ENCODE peak calls at places on chromosomes 11 and 22, in eight cellular contexts. One of them, this sample, is unnamed.

GRCh38 chr11:84719935-84720577 is 907.1 kb downstream of the DLG2 start:
- DNase-seq in heart right ventricle: peak; percentile 11
- DNase-seq in astrocyte of the cerebellum: no peak
- DNase-seq in progenitor cell of endocrine pancreas: no peak
- DNase-seq in GM13976: no peak
- DNase-seq in psoas muscle: no peak
- DNase-seq in DND-41: no peak
- DNase-seq in thyroid gland: peak; percentile 21
- DNase-seq in this sample: no peak

GRCh38 chr22:31626427-31627150 is 35.4 kb downstream of the PISD start:
- DNase-seq in heart right ventricle: no peak
- DNase-seq in astrocyte of the cerebellum: no peak
- DNase-seq in progenitor cell of endocrine pancreas: no peak
- DNase-seq in GM13976: no peak
- DNase-seq in psoas muscle: no peak
- DNase-seq in DND-41: no peak
- DNase-seq in thyroid gland: peak; percentile 64
- DNase-seq in this sample: no peak

GRCh38 chr11:72124046-72124445 is 11.5 kb upstream of the FOLR3 start:
- DNase-seq in heart right ventricle: no peak
- DNase-seq in astrocyte of the cerebellum: no peak
- DNase-seq in progenitor cell of endocrine pancreas: no peak
- DNase-seq in GM13976: no peak
- DNase-seq in psoas muscle: no peak
- DNase-seq in DND-41: no peak
- DNase-seq in thyroid gland: peak; percentile 97
- DNase-seq in this sample: no peak

GRCh38 chr11:105151936-105152554 is 12.5 kb upstream of the CARD18 start:
- DNase-seq in heart right ventricle: no peak
- DNase-seq in astrocyte of the cerebellum: no peak
- DNase-seq in progenitor cell of endocrine pancreas: no peak
- DNase-seq in GM13976: no peak
- DNase-seq in psoas muscle: no peak
- DNase-seq in DND-41: no peak
- DNase-seq in thyroid gland: no peak
- DNase-seq in this sample: no peak

GRCh38 chr11:10455637-10456487 is 798 bp downstream of the AMPD3 start:
- DNase-seq in heart right ventricle: peak; percentile 25
- DNase-seq in astrocyte of the cerebellum: no peak
- DNase-seq in progenitor cell of endocrine pancreas: no peak
- DNase-seq in GM13976: peak; percentile 85
- DNase-seq in psoas muscle: peak; percentile 53
- DNase-seq in DND-41: peak; percentile 90
- DNase-seq in thyroid gland: peak; percentile 25
- DNase-seq in this sample: no peak

GRCh38 chr11:104051806-104052205 is 15.4 kb downstream of the DDI1 start:
- DNase-seq in heart right ventricle: no peak
- DNase-seq in astrocyte of the cerebellum: no peak
- DNase-seq in progenitor cell of endocrine pancreas: no peak
- DNase-seq in GM13976: no peak
- DNase-seq in psoas muscle: no peak
- DNase-seq in DND-41: no peak
- DNase-seq in thyroid gland: no peak
- DNase-seq in this sample: no peak

GRCh38 chr11:95338430-95338991 is 107.5 kb upstream of the SESN3 start:
- DNase-seq in heart right ventricle: peak; percentile 55
- DNase-seq in astrocyte of the cerebellum: peak; percentile 87
- DNase-seq in progenitor cell of endocrine pancreas: no peak
- DNase-seq in GM13976: no peak
- DNase-seq in psoas muscle: peak; percentile 54
- DNase-seq in DND-41: no peak
- DNase-seq in thyroid gland: peak; percentile 87
- DNase-seq in this sample: no peak

GRCh38 chr22:21652547-21653545 is 10.7 kb downstream of the SDF2L1 start:
- DNase-seq in heart right ventricle: no peak
- DNase-seq in astrocyte of the cerebellum: no peak
- DNase-seq in progenitor cell of endocrine pancreas: no peak
- DNase-seq in GM13976: no peak
- DNase-seq in psoas muscle: no peak
- DNase-seq in DND-41: peak; percentile 42
- DNase-seq in thyroid gland: no peak
- DNase-seq in this sample: no peak

GRCh38 chr11:118343248-118343647 is 743 bp upstream of the CD3D start:
- DNase-seq in heart right ventricle: no peak
- DNase-seq in astrocyte of the cerebellum: no peak
- DNase-seq in progenitor cell of endocrine pancreas: no peak
- DNase-seq in GM13976: no peak
- DNase-seq in psoas muscle: no peak
- DNase-seq in DND-41: peak; percentile 48
- DNase-seq in thyroid gland: no peak
- DNase-seq in this sample: no peak

GRCh38 chr11:48047616-48048015 is 67.3 kb downstream of the PTPRJ start:
- DNase-seq in heart right ventricle: no peak
- DNase-seq in astrocyte of the cerebellum: no peak
- DNase-seq in progenitor cell of endocrine pancreas: no peak
- DNase-seq in GM13976: no peak
- DNase-seq in psoas muscle: no peak
- DNase-seq in DND-41: no peak
- DNase-seq in thyroid gland: no peak
- DNase-seq in this sample: no peak

DNA sequence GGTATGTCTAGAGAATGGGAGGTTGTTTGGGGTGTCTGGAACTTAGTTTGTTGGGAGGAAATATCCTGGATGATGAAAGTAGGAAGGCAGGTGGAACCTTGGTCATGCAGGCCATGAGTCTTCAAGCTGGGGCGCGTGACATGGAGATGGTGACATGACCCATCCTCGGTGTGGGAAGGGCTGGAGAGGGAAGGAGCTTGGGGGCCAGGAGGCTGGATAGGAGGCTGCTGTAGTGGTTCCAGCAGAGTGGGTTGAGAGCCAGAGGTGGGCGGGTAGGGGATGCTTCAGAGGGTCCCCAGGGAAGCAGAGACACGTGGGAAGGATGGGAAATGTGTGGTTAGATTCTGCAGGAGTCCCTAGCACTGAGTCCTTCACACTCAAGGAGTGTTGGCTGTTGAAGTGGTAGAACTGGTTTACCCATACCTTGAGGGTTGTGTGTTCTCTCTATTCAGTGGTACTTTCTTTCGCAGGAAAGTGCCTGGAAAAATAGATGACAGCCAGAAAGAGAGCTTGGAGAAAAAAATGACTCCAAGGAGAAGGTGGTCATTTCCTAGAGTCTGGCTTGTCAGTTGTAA is 56.8 kb downstream of the LDLRAD3 start:
- DNase-seq in heart right ventricle: no peak
- DNase-seq in astrocyte of the cerebellum: no peak
- DNase-seq in progenitor cell of endocrine pancreas: no peak
- DNase-seq in GM13976: no peak
- DNase-seq in psoas muscle: no peak
- DNase-seq in DND-41: no peak
- DNase-seq in thyroid gland: peak; percentile 66
- DNase-seq in this sample: no peak
- TF ChIP-seq CTCF in heart right ventricle: no peak
- TF ChIP-seq CTCF in astrocyte of the cerebellum: no peak
- TF ChIP-seq CTCF in progenitor cell of endocrine pancreas: no peak
- TF ChIP-seq CTCF in GM13976: no peak
- TF ChIP-seq CTCF in psoas muscle: no peak
- TF ChIP-seq CTCF in DND-41: no peak
- TF ChIP-seq CTCF in thyroid gland: no peak
- TF ChIP-seq CTCF in this sample: no peak

DNA sequence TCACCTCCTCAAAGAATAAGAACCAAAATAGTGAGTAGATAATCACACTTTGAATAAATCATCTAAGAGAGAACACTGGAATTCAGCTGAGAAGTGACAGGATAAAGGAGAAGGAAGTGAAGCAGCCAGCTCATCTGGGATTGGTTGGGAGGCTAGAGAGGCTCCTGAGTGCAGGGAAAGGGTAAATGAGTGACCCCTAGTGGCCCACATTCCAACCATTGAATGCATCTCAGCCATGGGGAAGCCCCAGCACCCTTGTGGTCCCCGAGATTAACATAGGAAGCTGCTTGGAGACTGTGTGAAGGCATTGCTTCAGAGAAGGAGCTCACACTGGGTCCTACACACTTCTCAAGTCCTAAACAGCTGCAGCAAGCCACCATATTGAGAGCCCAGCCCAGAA is 82.3 kb downstream of the JRKL start:
- DNase-seq in heart right ventricle: no peak
- DNase-seq in astrocyte of the cerebellum: no peak
- DNase-seq in progenitor cell of endocrine pancreas: no peak
- DNase-seq in GM13976: peak; percentile 16
- DNase-seq in psoas muscle: no peak
- DNase-seq in DND-41: no peak
- DNase-seq in thyroid gland: no peak
- DNase-seq in this sample: no peak
- TF ChIP-seq CTCF in heart right ventricle: no peak
- TF ChIP-seq CTCF in astrocyte of the cerebellum: no peak
- TF ChIP-seq CTCF in progenitor cell of endocrine pancreas: no peak
- TF ChIP-seq CTCF in GM13976: no peak
- TF ChIP-seq CTCF in psoas muscle: no peak
- TF ChIP-seq CTCF in DND-41: peak; percentile 24
- TF ChIP-seq CTCF in thyroid gland: no peak
- TF ChIP-seq CTCF in this sample: no peak

DNA sequence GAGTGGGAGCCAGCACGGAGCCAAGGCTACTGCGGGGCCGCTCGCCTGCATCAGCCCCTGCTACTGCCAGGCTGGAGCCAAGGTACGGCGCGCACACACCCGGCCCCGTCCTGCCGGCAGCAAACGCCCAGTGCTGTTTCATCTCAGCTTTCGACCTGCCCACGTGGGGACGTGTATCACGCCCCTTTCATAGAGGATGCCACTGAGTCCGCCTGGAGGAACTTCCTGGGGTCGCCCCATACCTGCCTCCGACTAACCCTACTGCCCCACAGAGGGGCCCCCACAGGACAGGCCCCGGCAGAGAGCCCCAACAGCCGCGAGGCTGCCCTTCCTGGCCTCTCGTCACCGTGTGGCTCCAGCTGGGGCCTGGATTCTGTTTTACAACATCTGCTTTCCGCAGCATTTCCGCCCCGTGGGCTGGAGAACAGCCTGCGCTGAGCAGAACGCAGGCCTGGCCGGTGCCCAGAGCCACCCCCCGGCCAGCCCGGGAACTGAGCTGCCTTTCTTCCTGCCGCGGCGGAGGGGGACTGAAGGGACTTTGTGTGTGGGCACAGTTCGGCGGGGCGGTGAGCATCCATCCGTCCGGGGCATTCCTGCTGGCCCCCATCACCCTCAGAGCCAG is 22.9 kb upstream of the ARHGAP8 start:
- DNase-seq in heart right ventricle: peak; percentile 61
- DNase-seq in astrocyte of the cerebellum: peak; percentile 23
- DNase-seq in progenitor cell of endocrine pancreas: no peak
- DNase-seq in GM13976: no peak
- DNase-seq in psoas muscle: peak; percentile 60
- DNase-seq in DND-41: no peak
- DNase-seq in thyroid gland: peak; percentile 36
- DNase-seq in this sample: peak; percentile 69
- TF ChIP-seq CTCF in heart right ventricle: peak; percentile 27
- TF ChIP-seq CTCF in astrocyte of the cerebellum: peak; percentile 43
- TF ChIP-seq CTCF in progenitor cell of endocrine pancreas: no peak
- TF ChIP-seq CTCF in GM13976: no peak
- TF ChIP-seq CTCF in psoas muscle: peak; percentile 12
- TF ChIP-seq CTCF in DND-41: no peak
- TF ChIP-seq CTCF in thyroid gland: no peak
- TF ChIP-seq CTCF in this sample: peak; percentile 56

DNA sequence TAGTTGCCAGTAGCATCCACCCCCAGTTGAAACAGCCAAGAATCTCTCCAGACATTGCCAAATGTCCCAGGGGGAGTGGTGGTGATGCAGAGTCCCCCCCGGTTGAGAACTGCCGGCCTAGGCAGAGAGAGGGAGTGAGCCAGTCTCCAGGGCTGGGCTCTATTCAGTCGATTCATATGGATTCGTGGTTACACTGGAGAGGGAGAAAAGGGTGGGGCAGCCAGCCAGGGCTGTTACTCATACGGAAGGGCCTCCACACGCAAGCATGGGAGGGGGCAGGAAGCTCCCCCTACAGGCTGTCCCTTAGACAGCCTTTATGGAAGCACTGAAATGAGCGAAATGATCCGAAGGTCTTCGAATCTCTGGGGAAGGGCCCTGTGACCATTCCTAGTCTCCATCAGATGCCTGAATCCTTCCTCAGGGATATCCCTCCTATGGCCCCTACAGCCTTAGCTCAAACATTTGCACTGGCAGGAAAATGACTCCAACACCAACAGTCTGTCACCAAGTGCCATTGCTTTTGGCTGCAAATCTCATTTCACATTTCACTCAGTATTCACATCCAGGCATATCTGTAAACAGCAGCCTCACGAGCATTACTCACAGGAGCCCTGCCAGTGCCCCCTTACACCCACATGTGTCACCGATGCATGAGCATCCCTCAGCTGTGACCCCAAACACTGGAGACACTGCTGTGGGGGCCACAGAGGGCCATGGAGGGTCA is 18.4 kb upstream of the TLCD5 start:
- DNase-seq in heart right ventricle: peak; percentile 28
- DNase-seq in astrocyte of the cerebellum: peak; percentile 59
- DNase-seq in progenitor cell of endocrine pancreas: no peak
- DNase-seq in GM13976: no peak
- DNase-seq in psoas muscle: no peak
- DNase-seq in DND-41: no peak
- DNase-seq in thyroid gland: no peak
- DNase-seq in this sample: no peak
- TF ChIP-seq CTCF in heart right ventricle: no peak
- TF ChIP-seq CTCF in astrocyte of the cerebellum: peak; percentile 71
- TF ChIP-seq CTCF in progenitor cell of endocrine pancreas: peak; percentile 40
- TF ChIP-seq CTCF in GM13976: no peak
- TF ChIP-seq CTCF in psoas muscle: peak; percentile 7
- TF ChIP-seq CTCF in DND-41: no peak
- TF ChIP-seq CTCF in thyroid gland: no peak
- TF ChIP-seq CTCF in this sample: peak; percentile 51

DNA sequence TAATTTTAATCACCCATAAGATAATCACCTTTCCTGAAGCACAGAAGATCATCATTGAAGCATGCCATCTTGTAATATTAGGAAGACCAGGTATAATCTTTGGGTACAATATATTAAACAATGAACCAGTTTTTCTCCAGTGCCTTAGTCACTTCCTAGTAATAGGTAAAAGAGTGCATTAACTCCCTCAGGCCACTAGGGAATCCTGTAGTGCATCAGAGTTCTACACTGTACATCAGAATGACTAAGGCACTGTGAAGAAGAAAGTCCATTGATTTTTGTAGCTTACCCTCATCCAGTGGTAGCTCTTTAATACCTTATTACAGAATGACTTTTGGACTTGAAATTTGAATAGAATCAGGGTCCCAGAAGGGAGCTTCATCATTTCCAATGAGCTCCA is 4.5 kb downstream of the C11orf87 start:
- DNase-seq in heart right ventricle: no peak
- DNase-seq in astrocyte of the cerebellum: no peak
- DNase-seq in progenitor cell of endocrine pancreas: no peak
- DNase-seq in GM13976: no peak
- DNase-seq in psoas muscle: no peak
- DNase-seq in DND-41: no peak
- DNase-seq in thyroid gland: no peak
- DNase-seq in this sample: no peak
- TF ChIP-seq CTCF in heart right ventricle: no peak
- TF ChIP-seq CTCF in astrocyte of the cerebellum: peak; percentile 33
- TF ChIP-seq CTCF in progenitor cell of endocrine pancreas: peak; percentile 43
- TF ChIP-seq CTCF in GM13976: no peak
- TF ChIP-seq CTCF in psoas muscle: no peak
- TF ChIP-seq CTCF in DND-41: peak; percentile 13
- TF ChIP-seq CTCF in thyroid gland: no peak
- TF ChIP-seq CTCF in this sample: peak; percentile 62

This sample was measured in type B pancreatic cell.